ENCODE peak calls at places on chromosomes 6 and 20, in six cellular contexts. Z, K, J, X, D and G are unnamed samples.

GRCh38 chr6:132364249-132364648 is 37.0 kb downstream of the MOXD1 start:
- DNase-seq in K (no peak), X (no peak), Z (no peak), J (no peak), D (no peak), G (no peak)

GRCh38 chr6:32092760-32093497 is 16.2 kb downstream of the TNXB start:
- DNase-seq in X (peak), J (peak), K (peak), Z (no peak), D (no peak), G (no peak)

GRCh38 chr20:11387189-11387754 is 530.4 kb upstream of the BTBD3 start:
- DNase-seq in X (peak), Z (no peak), J (no peak), D (peak), K (peak), G (no peak)

GRCh38 chr6:100475554-100476325 is 11.0 kb upstream of the SIM1 start:
- DNase-seq in J (no peak), X (no peak), Z (no peak), K (peak), D (peak), G (no peak)

GRCh38 chr6:42140051-42140450 is 2.4 kb downstream of the C6orf132 start:
- DNase-seq in K (peak), X (peak), D (peak), J (peak), Z (no peak), G (no peak)

GRCh38 chr6:111105578-111105977 is 18.3 kb downstream of the SLC16A10 start:
- DNase-seq in Z (no peak), D (peak), X (peak), J (peak), K (peak), G (no peak)

GRCh38 chr6:158405933-158406332 is 93.7 kb downstream of the TULP4 start:
- DNase-seq in K (no peak), X (no peak), Z (no peak), J (no peak), D (no peak), G (no peak)

GRCh38 chr20:43766395-43766794 is 39.6 kb upstream of the GTSF1L start:
- DNase-seq in D (no peak), J (no peak), K (peak), Z (no peak), X (no peak), G (no peak)

GRCh38 chr6:95352064-95352463 is 225.3 kb upstream of the MANEA start:
- DNase-seq in X (peak), K (no peak), D (no peak), Z (peak), J (no peak), G (no peak)

GRCh38 chr6:129251669-129252376 is 368.9 kb downstream of the LAMA2 start:
- DNase-seq in J (peak), D (peak), Z (peak), X (peak), K (peak), G (peak)

GRCh38 chr20:4853004-4853403 is 131.3 kb downstream of the PRND start:
- DNase-seq in K (no peak), J (no peak), D (no peak), X (no peak), Z (no peak), G (no peak)

GRCh38 chr6:154053141-154053540 is 14.1 kb downstream of the OPRM1 start:
- DNase-seq in D (no peak), Z (no peak), X (no peak), J (no peak), K (no peak), G (no peak)

GRCh38 chr6:40733770-40734396 is 146.7 kb upstream of the LRFN2 start:
- DNase-seq in D (no peak), K (no peak), X (no peak), Z (no peak), J (no peak), G (no peak)

GRCh38 chr6:54217018-54217417 is 91.2 kb upstream of the TINAG start:
- DNase-seq in J (no peak), Z (peak), X (no peak), D (no peak), K (no peak), G (no peak)

GRCh38 chr6:170117111-170117972 is 173.5 kb downstream of the DLL1 start:
- DNase-seq in D (no peak), X (no peak), J (no peak), K (no peak), Z (no peak), G (no peak)

GRCh38 chr6:98014791-98015201 is 731.8 kb upstream of the MMS22L start:
- DNase-seq in K (no peak), X (no peak), Z (no peak), D (no peak), J (no peak), G (no peak)

GRCh38 chr6:13354331-13355042 is 26.1 kb upstream of the TBC1D7 start:
- DNase-seq in X (peak), K (peak), D (no peak), Z (no peak), J (no peak), G (no peak)

GRCh38 chr6:136656121-136656520 is 105.9 kb upstream of the MAP7 start:
- DNase-seq in X (peak), D (no peak), Z (no peak), J (no peak), K (no peak), G (no peak)

GRCh38 chr6:36625161-36625919 is 31.2 kb downstream of the SRSF3 start:
- DNase-seq in D (no peak), Z (no peak), K (peak), J (no peak), X (peak), G (peak)

GRCh38 chr6:10719386-10720228 is 3.3 kb upstream of the TMEM14C start:
- DNase-seq in X (peak), D (no peak), J (no peak), K (peak), Z (peak), G (no peak)

GRCh38 chr6:77463881-77464867 is 883 bp upstream of the HTR1B start:
- DNase-seq in K (no peak), J (peak), D (no peak), X (no peak), Z (no peak), G (peak)

GRCh38 chr6:77463308-77463880 is at the start of gene HTR1B:
- DNase-seq in Z (no peak), D (no peak), K (peak), X (no peak), J (peak), G (peak)

GRCh38 chr6:77468939-77469338 is 5.6 kb upstream of the HTR1B start:
- DNase-seq in D (no peak), X (no peak), J (no peak), K (no peak), Z (no peak), G (no peak)

GRCh38 chr6:77467038-77467437 is 3.7 kb upstream of the HTR1B start:
- DNase-seq in Z (no peak), K (peak), X (peak), D (no peak), J (peak), G (no peak)

GRCh38 chr6:77466055-77467028 is 3.1 kb upstream of the HTR1B start:
- DNase-seq in K (peak), X (peak), J (peak), Z (peak), D (peak), G (peak)
- TF ChIP-seq EZH2 in K (no peak), X (no peak), J (no peak), Z (no peak), D (no peak), G (peak)

DNA sequence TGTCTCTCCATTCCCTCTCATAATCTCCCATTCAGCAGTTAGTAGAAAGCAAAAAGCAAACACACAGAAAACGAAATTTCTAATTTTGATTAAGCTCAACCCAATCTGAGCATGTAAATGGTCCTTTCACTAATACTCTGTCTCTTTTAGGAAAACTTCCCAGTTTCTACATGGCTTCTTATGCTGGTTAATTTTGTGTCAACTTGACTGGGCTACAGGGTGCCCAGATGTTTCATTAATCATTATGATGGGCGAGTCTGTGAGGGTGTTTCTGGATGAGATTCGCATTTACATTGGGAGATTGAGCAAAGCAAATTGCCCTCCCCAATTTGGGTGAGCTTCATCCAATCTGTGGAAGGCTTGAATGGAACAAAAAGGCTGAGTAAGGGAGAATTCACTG is 142.2 kb downstream of the MBOAT1 start:
- DNase-seq in K (no peak), J (no peak), X (no peak), Z (no peak), D (no peak), G (no peak)
- TF ChIP-seq EZH2 in K (no peak), J (no peak), X (no peak), Z (no peak), D (no peak), G (no peak)

DNA sequence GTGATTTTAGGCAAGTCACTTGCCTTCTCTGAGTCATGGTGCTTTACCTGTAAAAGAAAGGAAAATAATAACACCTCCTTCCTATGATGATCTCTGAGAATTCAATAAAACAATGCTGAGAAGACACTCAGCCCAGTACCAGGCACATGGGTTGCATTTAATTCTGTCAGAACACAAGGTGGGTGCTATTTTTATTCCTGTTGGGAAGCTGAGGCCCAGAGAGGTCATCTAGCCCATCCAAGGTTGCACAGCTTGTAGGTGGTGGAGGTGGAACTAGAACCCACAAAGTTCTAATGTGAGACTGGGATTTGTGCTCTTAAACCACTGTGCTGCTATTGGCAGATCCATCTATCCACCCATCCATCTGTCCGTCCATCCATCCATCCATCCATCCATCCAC is 39.6 kb upstream of the PTGIS start:
- DNase-seq in K (no peak), J (no peak), D (no peak), X (no peak), Z (no peak), G (no peak)
- TF ChIP-seq EZH2 in K (no peak), J (no peak), D (no peak), X (no peak), Z (no peak), G (no peak)

GRCh38 chr20:64104667-64105451 is 2.5 kb downstream of the NPBWR2 start:
- DNase-seq in Z (no peak), K (no peak), D (peak), J (no peak), X (no peak), G (no peak)

GRCh38 chr20:64100946-64101688 is 6.2 kb downstream of the NPBWR2 start:
- DNase-seq in X (no peak), J (no peak), K (no peak), D (no peak), Z (no peak), G (no peak)

GRCh38 chr20:64101731-64102621 is 5.4 kb downstream of the NPBWR2 start:
- DNase-seq in Z (peak), X (no peak), J (peak), D (peak), K (peak), G (peak)

GRCh38 chr20:64103871-64104666 is 3.3 kb downstream of the NPBWR2 start:
- DNase-seq in Z (no peak), D (no peak), K (no peak), X (no peak), J (no peak), G (no peak)

DNA sequence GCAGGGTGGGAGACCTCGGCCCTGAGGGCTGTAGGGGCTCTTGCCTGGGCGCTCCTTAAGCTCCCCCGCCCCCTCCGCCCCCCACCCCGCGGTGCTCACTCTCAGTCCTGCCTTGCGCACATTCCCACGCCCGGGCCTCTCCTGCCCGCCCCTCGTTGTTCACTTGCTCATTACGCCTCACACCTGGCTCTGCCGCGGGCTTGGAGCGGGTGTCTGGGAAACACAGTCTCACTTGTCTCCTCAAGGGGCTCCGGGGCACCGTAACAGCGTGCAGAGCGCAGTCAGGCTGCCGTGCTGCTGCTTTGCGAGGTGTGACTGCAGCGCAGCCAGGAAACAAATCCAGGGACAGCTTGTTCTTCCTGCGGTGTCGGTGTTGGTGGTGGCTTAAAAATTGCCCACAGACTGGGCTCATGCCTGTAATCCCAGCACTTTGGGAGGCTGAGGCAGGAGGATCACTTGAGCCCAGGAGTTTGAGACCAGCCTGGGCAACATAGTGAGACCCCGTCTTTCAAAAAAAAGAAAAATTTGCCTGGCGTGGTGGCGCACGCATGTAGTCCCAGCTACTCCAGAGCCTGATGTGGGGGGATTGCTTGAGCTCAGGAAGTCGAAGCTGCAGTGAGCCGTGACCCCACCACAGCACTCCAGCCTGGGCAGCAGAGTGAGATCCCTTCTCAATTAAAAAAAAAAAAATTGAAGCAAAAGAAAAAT is 4.6 kb downstream of the NPBWR2 start:
- DNase-seq in X (no peak), D (no peak), J (peak), Z (no peak), K (no peak), G (peak)
- TF ChIP-seq EZH2 in X (no peak), D (no peak), J (no peak), Z (no peak), K (peak), G (no peak)